ENCODE peak calls at places on chromosomes 6 and 20, in eight cellular contexts. V is IMR-90, Q is suprapubic skin, X is ovary, G is spleen, U is body of pancreas, D is H1, L is uterus. W is an unnamed sample.

GRCh38 chr6:163422574-163422973 is 8.1 kb downstream of the QKI start:
- DNase-seq in V (no peak), Q (no peak), X (no peak), G (no peak), U (no peak), D (no peak), L (no peak), W (no peak)

GRCh38 chr20:2693286-2693995 is 861 bp downstream of the EBF4 start:
- DNase-seq in V (no peak), Q (peak), X (peak), G (no peak), U (peak), D (peak), L (peak), W (no peak)

GRCh38 chr6:119467478-119468081 is 118.0 kb upstream of the MAN1A1 start:
- DNase-seq in V (peak), Q (no peak), X (no peak), G (no peak), U (no peak), D (no peak), L (no peak), W (no peak)

GRCh38 chr20:53866787-53867740 is 203.3 kb downstream of the BCAS1 start:
- DNase-seq in V (no peak), Q (no peak), X (no peak), G (no peak), U (no peak), D (no peak), L (no peak), W (no peak)

GRCh38 chr6:36442671-36443497 is at the start of the genes KCTD20 and PXT1:
- DNase-seq in V (peak), Q (peak), X (peak), G (peak), U (peak), D (peak), L (peak), W (peak)

GRCh38 chr6:157505912-157506491 is 125.0 kb downstream of the ZDHHC14 start:
- DNase-seq in V (no peak), Q (no peak), X (no peak), G (no peak), U (no peak), D (no peak), L (no peak), W (no peak)

GRCh38 chr6:143336446-143337152 is 113.9 kb downstream of the ADAT2 start:
- DNase-seq in V (peak), Q (no peak), X (no peak), G (no peak), U (no peak), D (no peak), L (no peak), W (no peak)

GRCh38 chr6:73579851-73580246 is 59.0 kb upstream of the EEF1A1 start:
- DNase-seq in V (peak), Q (no peak), X (no peak), G (no peak), U (no peak), D (no peak), L (peak), W (no peak)

GRCh38 chr20:58340151-58340550 is 30.6 kb downstream of the RAB22A start:
- DNase-seq in V (no peak), Q (no peak), X (no peak), G (no peak), U (no peak), D (no peak), L (no peak), W (no peak)

GRCh38 chr6:169398342-169399105 is 144.9 kb upstream of the THBS2 start:
- DNase-seq in V (no peak), Q (no peak), X (no peak), G (no peak), U (no peak), D (no peak), L (no peak), W (peak)

GRCh38 chr20:26169506-26169905 is 472.9 kb upstream of the ZNF337 start:
- DNase-seq in V (peak), Q (no peak), X (no peak), G (no peak), U (no peak), D (no peak), L (no peak), W (no peak)

GRCh38 chr20:31637660-31638059 is at the start of gene COX4I2:
- DNase-seq in V (no peak), Q (no peak), X (no peak), G (no peak), U (no peak), D (peak), L (no peak), W (no peak)

GRCh38 chr6:139871844-139872510 is 497.5 kb upstream of the CITED2 start:
- DNase-seq in V (no peak), Q (no peak), X (no peak), G (no peak), U (no peak), D (no peak), L (no peak), W (no peak)

GRCh38 chr6:23329091-23329490 is 759.7 kb downstream of the HDGFL1 start:
- DNase-seq in V (no peak), Q (no peak), X (no peak), G (no peak), U (no peak), D (no peak), L (no peak), W (no peak)

GRCh38 chr6:110039996-110040383 is 61.9 kb downstream of the GPR6 start:
- DNase-seq in V (peak), Q (no peak), X (peak), G (peak), U (peak), D (peak), L (no peak), W (no peak)

GRCh38 chr6:5499644-5500306 is 238.5 kb downstream of the FARS2 start:
- DNase-seq in V (peak), Q (no peak), X (no peak), G (no peak), U (no peak), D (no peak), L (no peak), W (no peak)

GRCh38 chr6:9121551-9121950 is 686.2 kb upstream of the SLC35B3 start:
- DNase-seq in V (peak), Q (no peak), X (no peak), G (no peak), U (no peak), D (no peak), L (no peak), W (no peak)

GRCh38 chr6:28558629-28559028 is 32.9 kb downstream of the GPX5 start:
- DNase-seq in V (no peak), Q (no peak), X (no peak), G (no peak), U (no peak), D (no peak), L (no peak), W (no peak)

GRCh38 chr20:53258741-53259140 is 286.6 kb downstream of the TSHZ2 start:
- DNase-seq in V (no peak), Q (no peak), X (no peak), G (no peak), U (no peak), D (no peak), L (no peak), W (no peak)

GRCh38 chr6:122678841-122679240 is 68.6 kb downstream of the PKIB start:
- DNase-seq in V (no peak), Q (no peak), X (no peak), G (no peak), U (no peak), D (no peak), L (no peak), W (no peak)

GRCh38 chr6:166440106-166440505 is 57.4 kb upstream of the MPC1 start:
- DNase-seq in V (no peak), Q (no peak), X (no peak), G (no peak), U (no peak), D (no peak), L (no peak), W (no peak)
- TF ChIP-seq POLR2A in V (no peak), Q (no peak), X (no peak), G (no peak), U (no peak), D (no peak), L (no peak), W (no peak)

GRCh38 chr20:11231742-11232141 is 557.9 kb upstream of the JAG1 start:
- DNase-seq in V (no peak), Q (no peak), X (no peak), G (no peak), U (no peak), D (no peak), L (no peak), W (no peak)
- TF ChIP-seq CTCF in V (no peak), Q (no peak), X (no peak), G (no peak), U (no peak), D (no peak), L (no peak), W (no peak)

GRCh38 chr20:48784273-48784641 is 43.5 kb downstream of the PREX1 start:
- DNase-seq in V (no peak), Q (no peak), X (no peak), G (no peak), U (no peak), D (no peak), L (no peak), W (no peak)

GRCh38 chr20:48782073-48782472 is 45.7 kb downstream of the PREX1 start:
- DNase-seq in V (no peak), Q (no peak), X (no peak), G (peak), U (no peak), D (no peak), L (no peak), W (no peak)

GRCh38 chr20:48781634-48782033 is 46.2 kb downstream of the PREX1 start:
- DNase-seq in V (no peak), Q (no peak), X (no peak), G (no peak), U (no peak), D (no peak), L (no peak), W (no peak)

GRCh38 chr20:48783533-48784272 is 44.1 kb downstream of the PREX1 start:
- DNase-seq in V (peak), Q (no peak), X (no peak), G (no peak), U (no peak), D (no peak), L (no peak), W (no peak)

DNA sequence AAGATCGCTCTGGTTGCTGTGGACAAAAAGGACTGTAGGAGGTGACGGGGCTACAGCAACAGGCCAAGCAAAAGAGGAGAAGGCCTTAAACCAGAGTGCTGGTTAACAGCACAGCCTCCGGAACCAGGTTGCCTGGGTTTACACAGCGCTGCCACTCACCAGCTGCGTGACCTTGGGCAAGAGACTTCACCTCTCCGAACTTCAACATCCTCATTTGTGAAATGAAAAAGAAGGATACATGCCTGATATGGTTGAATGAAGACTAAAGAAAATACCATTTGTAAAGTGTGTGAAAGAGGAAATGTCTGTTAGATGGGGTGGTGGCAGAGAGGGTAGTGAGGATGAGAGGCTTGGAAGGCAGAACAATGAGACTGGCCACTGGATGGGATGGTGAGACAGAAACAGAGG is 44.9 kb downstream of the PREX1 start:
- DNase-seq in V (no peak), Q (no peak), X (no peak), G (no peak), U (no peak), D (no peak), L (no peak), W (no peak)
- TF ChIP-seq POLR2A in V (no peak), Q (no peak), X (no peak), G (no peak), U (no peak), D (no peak), L (no peak), W (no peak)

DNA sequence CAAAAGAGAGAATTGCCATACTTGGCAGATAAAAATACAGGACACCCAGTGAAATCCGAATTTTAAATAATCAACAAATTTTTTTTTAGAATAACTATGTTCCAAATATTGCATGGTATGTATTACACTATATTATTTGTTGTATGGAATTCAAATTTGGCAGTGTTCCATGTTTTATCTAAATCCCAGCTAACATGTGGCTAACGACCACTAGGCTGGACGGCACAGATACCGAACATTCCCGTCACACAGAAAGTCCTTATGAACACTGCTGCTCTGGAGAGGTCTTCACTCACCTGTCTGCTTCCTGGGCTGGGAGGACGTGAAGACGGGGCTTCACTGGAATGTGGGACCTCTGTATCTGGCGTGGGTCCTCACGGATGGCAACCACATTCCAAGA is 32.8 kb downstream of the SNX5 start:
- DNase-seq in V (no peak), Q (no peak), X (peak), G (no peak), U (no peak), D (no peak), L (no peak), W (no peak)
- TF ChIP-seq CTCF in V (no peak), Q (no peak), X (no peak), G (no peak), U (no peak), D (no peak), L (no peak), W (no peak)

W was measured in gastrocnemius medialis.